ENCODE peak calls at places on chromosomes 7 and 10, in four cellular contexts. H, T, O and N are unnamed samples.

GRCh38 chr10:30058570-30059132 is 735 bp downstream of the JCAD start:
- DNase-seq in H (no peak), T (no peak), O (no peak), N (no peak)

GRCh38 chr10:101089520-101090299 is 27.9 kb downstream of the KAZALD1 start:
- DNase-seq in H (no peak), T (no peak), O (no peak), N (no peak)

GRCh38 chr10:116241642-116242405 is 31.2 kb downstream of the GFRA1 start:
- DNase-seq in H (no peak), T (no peak), O (no peak), N (no peak)

GRCh38 chr10:58993480-58994221 is 182.8 kb upstream of the PHYHIPL start:
- DNase-seq in H (no peak), T (no peak), O (no peak), N (peak; percentile 39)

GRCh38 chr7:154953006-154953684 is 49.8 kb downstream of the PAXIP1 start:
- DNase-seq in H (peak; percentile 58), T (peak; percentile 37), O (no peak), N (peak; percentile 57)

GRCh38 chr7:12943781-12944180 is 256.3 kb downstream of the ARL4A start:
- DNase-seq in H (no peak), T (no peak), O (no peak), N (no peak)

GRCh38 chr7:17406756-17407155 is 108.3 kb downstream of the AHR start:
- DNase-seq in H (no peak), T (no peak), O (no peak), N (no peak)

GRCh38 chr7:44748948-44749731 is 493 bp downstream of the ZMIZ2 start:
- DNase-seq in H (no peak), T (no peak), O (no peak), N (no peak)

GRCh38 chr10:31645786-31646185 is 282.8 kb downstream of the ARHGAP12 start:
- DNase-seq in H (no peak), T (no peak), O (no peak), N (no peak)

GRCh38 chr10:100847440-100847839 is 65.3 kb upstream of the SLF2 start:
- DNase-seq in H (no peak), T (no peak), O (no peak), N (no peak)

GRCh38 chr7:151406051-151406875 is 3.6 kb downstream of the WDR86 start:
- DNase-seq in H (no peak), T (no peak), O (no peak), N (no peak)

GRCh38 chr7:108045669-108046068 is 42.7 kb upstream of the LAMB1 start:
- DNase-seq in H (no peak), T (no peak), O (no peak), N (no peak)

GRCh38 chr10:113216068-113216467 is 266.0 kb downstream of the TCF7L2 start:
- DNase-seq in H (no peak), T (no peak), O (no peak), N (no peak)

GRCh38 chr7:50667789-50668226 is 102.6 kb upstream of the DDC start:
- DNase-seq in H (peak; percentile 57), T (no peak), O (no peak), N (no peak)

GRCh38 chr10:60626037-60626436 is 152.2 kb upstream of the CDK1 start:
- DNase-seq in H (no peak), T (no peak), O (no peak), N (no peak)

GRCh38 chr10:94524146-94524545 is 21.4 kb upstream of the HELLS start:
- DNase-seq in H (no peak), T (no peak), O (no peak), N (no peak)

GRCh38 chr10:109933984-109934565 is 10.8 kb upstream of the XPNPEP1 start:
- DNase-seq in H (no peak), T (no peak), O (no peak), N (peak; percentile 13)

GRCh38 chr7:27130540-27131389 is at the start of gene HOXA4:
- DNase-seq in H (peak; percentile 64), T (peak; percentile 64), O (peak; percentile 94), N (peak; percentile 92)

GRCh38 chr7:37311282-37311868 is 137.3 kb downstream of the ELMO1 start:
- DNase-seq in H (peak; percentile 37), T (peak; percentile 16), O (no peak), N (peak; percentile 82)

GRCh38 chr10:1886039-1886438 is 148.7 kb upstream of the ADARB2 start:
- DNase-seq in H (no peak), T (no peak), O (no peak), N (no peak)
- H3K4me3 ChIP-seq in H (no peak overlapping the region), T (no peak overlapping the region), O (no peak overlapping the region), N (no peak overlapping the region)

GRCh38 chr7:105352922-105353668 is 35.6 kb downstream of the SRPK2 start:
- DNase-seq in H (no peak), T (no peak), O (no peak), N (no peak)
- H3K27ac ChIP-seq in H (no peak overlapping the region), T (peak overlapping the region; percentile 66), O (no peak overlapping the region), N (peak overlapping the region; percentile 38)

GRCh38 chr10:7635431-7636125 is 31.2 kb downstream of the ITIH5 start:
- DNase-seq in H (no peak), T (no peak), O (no peak), N (no peak)
- H3K4me3 ChIP-seq in H (no peak overlapping the region), T (no peak overlapping the region), O (no peak overlapping the region), N (no peak overlapping the region)

GRCh38 chr7:150375662-150376521 is 3.2 kb upstream of the ZNF775 start:
- DNase-seq in H (no peak), T (no peak), O (no peak), N (no peak)
- H3K27ac ChIP-seq in H (peak overlapping the region; percentile 98), T (no peak overlapping the region), O (peak overlapping the region; percentile 9), N (no peak overlapping the region)

GRCh38 chr7:74023037-74023436 is 4.9 kb upstream of the ELN start:
- DNase-seq in H (peak; percentile 49), T (no peak), O (no peak), N (peak; percentile 77)
- H3K4me3 ChIP-seq in H (no peak overlapping the region), T (no peak overlapping the region), O (no peak overlapping the region), N (no peak overlapping the region)

GRCh38 chr10:13708256-13708990 is 121.7 kb downstream of the PRPF18 start:
- DNase-seq in H (peak; percentile 39), T (no peak), O (peak; percentile 77), N (peak; percentile 78)
- H3K27ac ChIP-seq in H (peak overlapping the region; percentile 78), T (no peak overlapping the region), O (peak overlapping the region; percentile 70), N (no peak overlapping the region)

DNA sequence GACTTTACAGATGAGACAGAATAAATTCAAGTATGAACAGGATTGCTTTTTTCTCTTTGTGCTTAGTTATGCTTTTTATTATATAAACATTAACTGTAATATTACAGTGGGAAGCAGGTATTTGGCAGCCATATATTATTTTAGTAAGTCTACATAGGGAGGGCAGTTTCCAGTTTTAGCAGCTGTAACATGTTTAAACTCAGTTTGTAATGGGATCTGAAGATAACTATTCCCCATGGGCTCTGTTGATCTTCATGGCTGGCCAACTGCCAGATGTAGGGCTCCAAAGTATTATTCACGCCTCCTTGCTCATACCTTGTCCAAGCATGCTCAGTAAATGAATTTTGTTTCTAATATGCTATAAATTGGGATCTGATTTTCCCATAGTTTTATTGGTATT is 182.4 kb downstream of the ARID5B start:
- DNase-seq in H (peak; percentile 42), T (no peak), O (peak; percentile 62), N (peak; percentile 70)
- H3K4me3 ChIP-seq in H (no peak overlapping the region), T (peak overlapping the region; percentile 71), O (no peak overlapping the region), N (no peak overlapping the region)

DNA sequence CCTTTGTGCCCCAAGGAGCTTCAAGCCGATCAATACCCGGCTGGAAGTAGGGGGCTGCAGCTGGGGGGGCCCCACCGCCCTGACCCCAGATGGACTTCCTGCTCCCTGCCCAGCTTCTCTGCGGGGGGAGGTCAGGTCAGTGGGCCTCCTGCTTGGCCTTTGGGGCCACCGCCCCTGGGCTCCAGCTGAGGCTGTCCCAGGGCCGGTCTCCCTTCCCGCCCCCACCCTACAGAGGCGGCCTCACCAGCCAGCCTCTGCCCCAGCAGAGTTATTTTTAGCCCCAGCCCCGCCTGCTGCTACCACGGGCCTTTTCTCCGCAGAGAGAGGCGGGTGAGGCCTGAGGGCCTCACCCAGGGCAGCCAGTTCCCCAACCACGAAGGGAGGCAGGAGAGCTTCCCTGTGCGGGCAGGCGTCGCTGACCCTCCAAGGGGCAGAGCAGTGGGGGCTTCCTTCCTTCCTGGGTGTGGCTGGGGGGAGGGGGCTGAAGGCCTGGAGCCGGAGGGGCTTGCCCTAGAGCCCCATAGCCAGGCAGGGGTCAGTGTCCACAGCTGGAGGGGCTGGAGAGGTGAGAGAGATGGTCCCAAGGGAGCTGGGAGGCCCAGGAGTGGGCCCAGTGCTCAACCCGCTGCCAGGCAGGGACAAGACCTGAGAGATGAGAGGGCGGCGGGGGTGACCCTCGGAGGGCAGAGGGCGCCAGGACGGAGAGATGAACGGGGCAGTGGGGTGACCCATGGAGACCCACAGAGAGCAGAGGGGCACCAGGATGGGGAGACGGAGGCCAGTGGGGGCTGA is 24.6 kb downstream of the PWWP2B start:
- DNase-seq in H (peak; percentile 91), T (no peak), O (peak; percentile 78), N (peak; percentile 45)
- H3K27ac ChIP-seq in H (peak overlapping the region; percentile 98), T (no peak overlapping the region), O (peak overlapping the region; percentile 85), N (no peak overlapping the region)

GRCh38 chr7:130141161-130141857 is 63.9 kb downstream of the TMEM209 start:
- DNase-seq in H (peak; percentile 84), T (peak; percentile 16), O (peak; percentile 74), N (no peak)
- H3K4me3 ChIP-seq in H (peak overlapping the region; percentile 19), T (peak overlapping the region; percentile 62), O (peak overlapping the region; percentile 53), N (no peak overlapping the region)

GRCh38 chr10:46540412-46541016 is 15.9 kb downstream of the GPRIN2 start:
- DNase-seq in H (no peak), T (no peak), O (no peak), N (no peak)
- H3K27ac ChIP-seq in H (peak overlapping the region; percentile 74), T (no peak overlapping the region), O (no peak overlapping the region), N (no peak overlapping the region)